ENCODE peak calls at places on chromosome 17, in nine cellular contexts. X, D, Q, G, R, L, U, J and I are unnamed samples.

GRCh38 chr17:51203838-51204237 is 37.6 kb downstream of the NME2 start:
- DNase-seq in X (no peak), U (no peak), L (no peak), Q (no peak), J (no peak), G (no peak), D (no peak), R (no peak), I (no peak)

GRCh38 chr17:31096106-31096436 is 1.3 kb downstream of the NF1 start:
- DNase-seq in X (no peak), J (no peak), R (no peak), L (no peak), Q (no peak), G (no peak), D (no peak), U (no peak), I (no peak)

GRCh38 chr17:43570518-43570928 is 24.4 kb upstream of the ETV4 start:
- DNase-seq in D (no peak), U (peak; percentile 86), J (no peak), L (no peak), Q (no peak), G (no peak), X (no peak), R (no peak), I (no peak)

GRCh38 chr17:81489012-81489968 is 23.3 kb downstream of the ACTG1 start:
- DNase-seq in G (no peak), X (no peak), L (no peak), Q (peak; percentile 82), J (no peak), U (no peak), R (no peak), D (no peak), I (no peak)

GRCh38 chr17:72714357-72714966 is 378.0 kb downstream of the SLC39A11 start:
- DNase-seq in G (no peak), U (no peak), R (no peak), J (no peak), L (no peak), X (no peak), Q (no peak), D (no peak), I (no peak)

GRCh38 chr17:76690596-76691280 is 20.0 kb downstream of the MXRA7 start:
- DNase-seq in G (no peak), U (no peak), L (no peak), Q (no peak), R (no peak), X (no peak), J (no peak), D (no peak), I (no peak)

GRCh38 chr17:73998246-73999220 is 204.9 kb upstream of the RPL38 start:
- DNase-seq in U (no peak), R (peak; percentile 29), J (peak; percentile 59), Q (no peak), G (peak; percentile 20), X (peak; percentile 15), D (peak; percentile 35), L (peak; percentile 27), I (peak; percentile 46)

GRCh38 chr17:80441133-80441578 is 26.2 kb downstream of the ENDOV start:
- DNase-seq in Q (peak; percentile 77), G (no peak), D (no peak), U (peak; percentile 36), X (no peak), R (no peak), L (peak; percentile 51), J (peak; percentile 79), I (no peak)

GRCh38 chr17:30950669-30951399 is 20.0 kb upstream of the RNF135 start:
- DNase-seq in Q (no peak), X (peak; percentile 69), J (no peak), L (peak; percentile 73), U (peak; percentile 93), R (peak; percentile 58), G (no peak), D (no peak), I (peak; percentile 26)

GRCh38 chr17:79829457-79829856 is 9.8 kb downstream of the CBX4 start:
- DNase-seq in G (no peak), Q (no peak), L (no peak), X (no peak), J (no peak), D (no peak), R (no peak), U (no peak), I (no peak)

GRCh38 chr17:72233981-72234380 is 113.2 kb downstream of the SOX9 start:
- DNase-seq in D (no peak), X (no peak), R (no peak), Q (no peak), U (no peak), G (no peak), L (no peak), J (no peak), I (no peak)

GRCh38 chr17:29590979-29591736 is 1.7 kb upstream of the GIT1 start:
- DNase-seq in D (peak; percentile 48), J (peak; percentile 80), X (peak; percentile 52), L (peak; percentile 65), U (peak; percentile 45), Q (peak; percentile 87), R (peak; percentile 46), G (no peak), I (no peak)

GRCh38 chr17:50274142-50274944 is at the start of gene TMEM92:
- DNase-seq in J (peak; percentile 77), Q (peak; percentile 90), L (no peak), X (no peak), R (no peak), D (peak; percentile 62), U (no peak), G (no peak), I (no peak)

GRCh38 chr17:48301002-48301401 is 129.0 kb downstream of the SKAP1 start:
- DNase-seq in J (no peak), L (no peak), Q (no peak), U (no peak), G (no peak), R (no peak), D (no peak), X (no peak), I (no peak)

GRCh38 chr17:37701424-37702020 is 43.3 kb downstream of the HNF1B start:
- DNase-seq in D (peak; percentile 18), Q (no peak), J (peak; percentile 41), X (peak; percentile 14), G (no peak), L (peak; percentile 40), U (no peak), R (no peak), I (no peak)

GRCh38 chr17:31532526-31532925 is 141.1 kb downstream of the RAB11FIP4 start:
- DNase-seq in L (no peak), G (no peak), U (no peak), X (no peak), J (no peak), D (no peak), R (no peak), Q (no peak), I (no peak)

GRCh38 chr17:63911657-63912100 is 621 bp upstream of the CSHL1 start:
- DNase-seq in L (no peak), U (peak; percentile 8), X (peak; percentile 60), D (peak; percentile 16), J (peak; percentile 64), R (no peak), G (no peak), Q (no peak), I (no peak)

GRCh38 chr17:72222571-72222970 is 101.8 kb downstream of the SOX9 start:
- DNase-seq in R (no peak), G (no peak), X (no peak), D (no peak), J (no peak), U (no peak), L (no peak), Q (no peak), I (no peak)

GRCh38 chr17:3754458-3755334 is 31.0 kb downstream of the HASPIN start:
- DNase-seq in J (peak; percentile 82), X (no peak), Q (peak; percentile 97), D (peak; percentile 95), L (peak; percentile 47), R (peak; percentile 88), U (no peak), G (peak; percentile 96), I (peak; percentile 96)
- TF ChIP-seq POLR2A in J (peak; percentile 64), X (no peak), Q (peak; percentile 25), D (peak; percentile 56), L (peak; percentile 19), R (no peak), U (no peak), G (no peak), I (peak; percentile 69)

GRCh38 chr17:4598776-4599504 is 14.6 kb downstream of the SMTNL2 start:
- DNase-seq in D (no peak), Q (no peak), J (no peak), L (peak; percentile 20), U (peak; percentile 51), R (peak; percentile 42), G (peak; percentile 31), X (no peak), I (no peak)
- TF ChIP-seq POLR2A in D (no peak), Q (no peak), J (no peak), L (no peak), U (no peak), R (no peak), G (no peak), X (no peak), I (no peak)

DNA sequence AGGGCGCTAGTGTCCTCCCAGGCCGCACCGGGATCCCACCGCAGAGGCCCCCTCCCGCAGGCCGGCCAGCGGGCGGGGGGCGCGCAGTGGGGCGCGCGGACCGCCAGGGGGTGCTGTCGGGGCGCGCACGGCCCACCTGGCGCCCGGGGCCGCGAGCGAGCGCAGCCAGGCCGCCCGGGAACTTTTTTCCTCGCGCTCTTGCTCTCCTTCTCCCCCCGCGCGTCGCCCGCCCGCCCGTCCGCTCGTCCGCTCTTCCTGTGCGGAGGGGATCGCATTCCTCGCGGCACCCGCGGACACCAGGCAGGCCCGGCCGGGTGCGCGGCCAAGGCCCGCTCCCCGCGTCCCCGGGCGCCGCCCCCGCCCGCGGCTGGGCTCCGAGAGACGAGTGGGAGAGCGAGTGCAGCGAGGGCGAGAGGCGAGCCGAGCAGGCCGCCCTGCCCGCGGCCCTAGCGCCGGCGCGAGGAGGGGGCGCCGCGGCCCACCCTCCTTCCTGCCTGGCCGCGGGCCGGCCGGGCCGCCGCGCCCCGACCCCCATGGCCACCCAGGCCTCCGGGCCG is at the start of gene RAI1:
- DNase-seq in L (peak; percentile 84), R (peak; percentile 55), U (peak; percentile 79), X (peak; percentile 44), G (peak; percentile 73), J (peak; percentile 84), D (no peak), Q (peak; percentile 96), I (peak; percentile 78)
- TF ChIP-seq POLR2A in L (peak; percentile 71), R (no peak), U (peak; percentile 72), X (peak; percentile 29), G (no peak), J (no peak), D (no peak), Q (peak; percentile 58), I (peak; percentile 46)

GRCh38 chr17:68210570-68210969 is 37.3 kb upstream of the AMZ2 start:
- DNase-seq in D (no peak), R (no peak), L (no peak), U (no peak), G (no peak), J (no peak), X (no peak), Q (no peak), I (no peak)

GRCh38 chr17:68204736-68205135 is 43.1 kb upstream of the AMZ2 start:
- DNase-seq in G (no peak), U (no peak), X (no peak), L (no peak), D (no peak), J (peak; percentile 28), R (no peak), Q (peak; percentile 89), I (no peak)

GRCh38 chr17:68205251-68205807 is 42.5 kb upstream of the AMZ2 start:
- DNase-seq in J (peak; percentile 94), Q (peak; percentile 99), G (peak; percentile 85), D (peak; percentile 78), L (peak; percentile 89), R (peak; percentile 91), U (peak; percentile 82), X (peak; percentile 93), I (peak; percentile 93)

GRCh38 chr17:68207651-68208253 is 40.1 kb upstream of the AMZ2 start:
- DNase-seq in J (no peak), R (no peak), U (no peak), G (no peak), X (peak; percentile 2), L (no peak), Q (peak; percentile 78), D (no peak), I (peak; percentile 3)
- TF ChIP-seq POLR2A in J (no peak), R (no peak), U (no peak), G (no peak), X (no peak), L (no peak), Q (no peak), D (no peak), I (no peak)